ENCODE peak calls at places on chromosomes 5 and 9, in seven cellular contexts. C is HFFc6, K is HCT116, W is H9, X is NB4, G is foreskin keratinocyte, L is tibial nerve. R is an unnamed sample.

GRCh38 chr5:86890375-86890774 is 272.6 kb downstream of the COX7C start:
- DNase-seq in C (no peak), K (no peak), W (no peak), X (no peak), G (no peak), L (no peak), R (no peak)

GRCh38 chr5:53008751-53009150 is 19.6 kb downstream of the ITGA2 start:
- DNase-seq in C (peak), K (peak), W (no peak), X (peak), G (peak), L (no peak), R (peak)

GRCh38 chr5:97071101-97071500 is 71.3 kb downstream of the LIX1 start:
- DNase-seq in C (peak), K (no peak), W (no peak), X (no peak), G (peak), L (no peak), R (peak)

GRCh38 chr5:152332696-152333095 is 72.4 kb downstream of the NMUR2 start:
- DNase-seq in C (no peak), K (no peak), W (no peak), X (no peak), G (no peak), L (no peak), R (no peak)

GRCh38 chr9:122218885-122219855 is 9.6 kb downstream of the LHX6 start:
- DNase-seq in C (no peak), K (no peak), W (peak), X (peak), G (no peak), L (no peak), R (no peak)

GRCh38 chr9:33106827-33107621 is 30.6 kb upstream of the SMU1 start:
- DNase-seq in C (peak), K (no peak), W (peak), X (no peak), G (peak), L (no peak), R (peak)

GRCh38 chr9:99109522-99109921 is 4.6 kb downstream of the TGFBR1 start:
- DNase-seq in C (no peak), K (no peak), W (no peak), X (peak), G (no peak), L (no peak), R (no peak)

GRCh38 chr9:133375116-133375723 is 640 bp downstream of the SURF4 start:
- DNase-seq in C (no peak), K (no peak), W (no peak), X (peak), G (no peak), L (no peak), R (peak)

GRCh38 chr9:90343360-90343759 is 299.3 kb downstream of the DIRAS2 start:
- DNase-seq in C (no peak), K (no peak), W (no peak), X (peak), G (no peak), L (no peak), R (peak)

GRCh38 chr9:108664309-108665255 is 191.2 kb downstream of the ACTL7B start:
- DNase-seq in C (no peak), K (no peak), W (no peak), X (peak), G (no peak), L (no peak), R (peak)

GRCh38 chr5:108707145-108707544 is 40.6 kb upstream of the FER start:
- DNase-seq in C (no peak), K (no peak), W (no peak), X (no peak), G (no peak), L (no peak), R (no peak)

GRCh38 chr5:159765034-159765433 is 151.2 kb upstream of the ADRA1B start:
- DNase-seq in C (peak), K (no peak), W (no peak), X (no peak), G (no peak), L (no peak), R (no peak)

GRCh38 chr9:98331536-98332259 is 76.2 kb upstream of the TBC1D2 start:
- DNase-seq in C (no peak), K (no peak), W (no peak), X (no peak), G (no peak), L (no peak), R (no peak)

GRCh38 chr9:15277400-15278137 is 29.4 kb downstream of the TTC39B start:
- DNase-seq in C (peak), K (peak), W (no peak), X (peak), G (no peak), L (no peak), R (peak)
- TF ChIP-seq CTCF in C (peak), K (peak), W (peak), X (peak), G (peak), L (peak), R (peak)

DNA sequence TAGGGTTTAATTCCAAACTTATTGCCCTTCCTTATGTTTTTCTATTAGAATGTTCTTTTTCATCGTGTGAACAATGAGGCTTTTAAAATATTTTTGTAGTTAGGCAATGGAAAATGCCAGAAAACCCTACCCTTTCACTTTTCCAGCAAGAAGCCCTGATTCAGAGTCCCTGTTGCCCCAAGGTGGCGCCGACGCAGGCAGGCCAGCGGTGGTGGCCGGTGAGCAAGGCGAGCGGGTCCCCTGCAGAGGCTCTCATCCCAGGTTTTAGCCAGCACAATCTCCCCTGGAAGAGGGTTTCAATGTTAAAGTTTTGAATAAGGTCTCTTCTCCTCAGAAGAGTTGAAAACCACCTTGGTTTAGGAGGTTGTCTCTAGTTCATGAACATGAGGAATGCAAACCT is 40.8 kb upstream of the CKMT2 start:
- DNase-seq in C (no peak), K (no peak), W (peak), X (no peak), G (no peak), L (no peak), R (no peak)
- TF ChIP-seq CTCF in C (no peak), K (peak), W (peak), X (no peak), G (no peak), L (no peak), R (no peak)

GRCh38 chr9:116332090-116332489 is 178.5 kb downstream of the PAPPA start:
- DNase-seq in C (no peak), K (no peak), W (no peak), X (no peak), G (no peak), L (no peak), R (no peak)
- TF ChIP-seq CTCF in C (no peak), K (no peak), W (no peak), X (no peak), G (no peak), L (no peak), R (no peak)

GRCh38 chr5:14016549-14016948 is 72.1 kb upstream of the DNAH5 start:
- DNase-seq in C (no peak), K (no peak), W (no peak), X (no peak), G (no peak), L (no peak), R (no peak)
- TF ChIP-seq CTCF in C (no peak), K (no peak), W (no peak), X (no peak), G (no peak), L (no peak), R (no peak)